ENCODE peak calls at places on chromosomes 2 and 18, in seven cellular contexts. One of them, this sample, is unnamed.

GRCh38 chr2:184520441-184520840 is 77.9 kb upstream of the ZNF804A start:
- DNase-seq in fibroblast of lung: no peak
- DNase-seq in CD4-positive, alpha-beta T cell: no peak
- DNase-seq in left ventricle myocardium inferior: no peak
- DNase-seq in cardiac muscle cell: no peak
- DNase-seq in spleen: no peak
- DNase-seq in AG04450: no peak
- DNase-seq in this sample: no peak

GRCh38 chr2:209613941-209614340 is 157.7 kb upstream of the UNC80 start:
- DNase-seq in fibroblast of lung: no peak
- DNase-seq in CD4-positive, alpha-beta T cell: no peak
- DNase-seq in left ventricle myocardium inferior: no peak
- DNase-seq in cardiac muscle cell: no peak
- DNase-seq in spleen: no peak
- DNase-seq in AG04450: no peak
- DNase-seq in this sample: no peak

GRCh38 chr18:75139226-75139911 is 69.6 kb downstream of the PTGR3 start:
- DNase-seq in fibroblast of lung: no peak
- DNase-seq in CD4-positive, alpha-beta T cell: no peak
- DNase-seq in left ventricle myocardium inferior: no peak
- DNase-seq in cardiac muscle cell: no peak
- DNase-seq in spleen: peak
- DNase-seq in AG04450: no peak
- DNase-seq in this sample: no peak

GRCh38 chr2:199459286-199460100 is 1.8 kb upstream of the SATB2 start:
- DNase-seq in fibroblast of lung: peak
- DNase-seq in CD4-positive, alpha-beta T cell: peak
- DNase-seq in left ventricle myocardium inferior: peak
- DNase-seq in cardiac muscle cell: peak
- DNase-seq in spleen: peak
- DNase-seq in AG04450: peak
- DNase-seq in this sample: peak

GRCh38 chr2:129717560-129718128 is 261.8 kb upstream of the RAB6C start:
- DNase-seq in fibroblast of lung: no peak
- DNase-seq in CD4-positive, alpha-beta T cell: no peak
- DNase-seq in left ventricle myocardium inferior: no peak
- DNase-seq in cardiac muscle cell: no peak
- DNase-seq in spleen: no peak
- DNase-seq in AG04450: no peak
- DNase-seq in this sample: no peak

GRCh38 chr2:12750166-12750905 is 33.6 kb downstream of the TRIB2 start:
- DNase-seq in fibroblast of lung: no peak
- DNase-seq in CD4-positive, alpha-beta T cell: no peak
- DNase-seq in left ventricle myocardium inferior: no peak
- DNase-seq in cardiac muscle cell: no peak
- DNase-seq in spleen: no peak
- DNase-seq in AG04450: no peak
- DNase-seq in this sample: no peak

GRCh38 chr2:9261231-9261883 is 54.7 kb downstream of the ASAP2 start:
- DNase-seq in fibroblast of lung: peak
- DNase-seq in CD4-positive, alpha-beta T cell: no peak
- DNase-seq in left ventricle myocardium inferior: no peak
- DNase-seq in cardiac muscle cell: no peak
- DNase-seq in spleen: no peak
- DNase-seq in AG04450: no peak
- DNase-seq in this sample: no peak

GRCh38 chr2:96907405-96908041 is 37.6 kb upstream of the SEMA4C start:
- DNase-seq in fibroblast of lung: peak
- DNase-seq in CD4-positive, alpha-beta T cell: no peak
- DNase-seq in left ventricle myocardium inferior: peak
- DNase-seq in cardiac muscle cell: peak
- DNase-seq in spleen: no peak
- DNase-seq in AG04450: no peak
- DNase-seq in this sample: no peak

GRCh38 chr18:48132993-48133674 is 202.7 kb upstream of the SMAD2 start:
- DNase-seq in fibroblast of lung: no peak
- DNase-seq in CD4-positive, alpha-beta T cell: no peak
- DNase-seq in left ventricle myocardium inferior: no peak
- DNase-seq in cardiac muscle cell: no peak
- DNase-seq in spleen: peak
- DNase-seq in AG04450: no peak
- DNase-seq in this sample: peak

GRCh38 chr18:76553715-76554603 is 58.9 kb upstream of the ZNF516 start:
- DNase-seq in fibroblast of lung: peak
- DNase-seq in CD4-positive, alpha-beta T cell: no peak
- DNase-seq in left ventricle myocardium inferior: no peak
- DNase-seq in cardiac muscle cell: no peak
- DNase-seq in spleen: no peak
- DNase-seq in AG04450: peak
- DNase-seq in this sample: peak

GRCh38 chr2:44572196-44572900 is 210.6 kb downstream of the CAMKMT start:
- DNase-seq in fibroblast of lung: no peak
- DNase-seq in CD4-positive, alpha-beta T cell: no peak
- DNase-seq in left ventricle myocardium inferior: no peak
- DNase-seq in cardiac muscle cell: no peak
- DNase-seq in spleen: no peak
- DNase-seq in AG04450: no peak
- DNase-seq in this sample: peak

GRCh38 chr18:58290059-58290747 is 246.2 kb downstream of the NEDD4L start:
- DNase-seq in fibroblast of lung: peak
- DNase-seq in CD4-positive, alpha-beta T cell: no peak
- DNase-seq in left ventricle myocardium inferior: no peak
- DNase-seq in cardiac muscle cell: no peak
- DNase-seq in spleen: no peak
- DNase-seq in AG04450: peak
- DNase-seq in this sample: no peak

GRCh38 chr2:234081970-234082822 is 31.7 kb downstream of the SPP2 start:
- DNase-seq in fibroblast of lung: no peak
- DNase-seq in CD4-positive, alpha-beta T cell: no peak
- DNase-seq in left ventricle myocardium inferior: no peak
- DNase-seq in cardiac muscle cell: no peak
- DNase-seq in spleen: no peak
- DNase-seq in AG04450: no peak
- DNase-seq in this sample: no peak

GRCh38 chr2:134738150-134738865 is 19.5 kb upstream of the TMEM163 start:
- DNase-seq in fibroblast of lung: no peak
- DNase-seq in CD4-positive, alpha-beta T cell: no peak
- DNase-seq in left ventricle myocardium inferior: no peak
- DNase-seq in cardiac muscle cell: no peak
- DNase-seq in spleen: no peak
- DNase-seq in AG04450: no peak
- DNase-seq in this sample: no peak

GRCh38 chr2:224217962-224218347 is 178.9 kb upstream of the SERPINE2 start:
- DNase-seq in fibroblast of lung: peak
- DNase-seq in CD4-positive, alpha-beta T cell: no peak
- DNase-seq in left ventricle myocardium inferior: no peak
- DNase-seq in cardiac muscle cell: no peak
- DNase-seq in spleen: no peak
- DNase-seq in AG04450: peak
- DNase-seq in this sample: no peak

GRCh38 chr18:66156946-66157687 is 406.3 kb downstream of the CDH7 start:
- DNase-seq in fibroblast of lung: no peak
- DNase-seq in CD4-positive, alpha-beta T cell: no peak
- DNase-seq in left ventricle myocardium inferior: no peak
- DNase-seq in cardiac muscle cell: no peak
- DNase-seq in spleen: no peak
- DNase-seq in AG04450: no peak
- DNase-seq in this sample: no peak

GRCh38 chr18:48137354-48138208 is 207.1 kb upstream of the SMAD2 start:
- DNase-seq in fibroblast of lung: no peak
- DNase-seq in CD4-positive, alpha-beta T cell: no peak
- DNase-seq in left ventricle myocardium inferior: no peak
- DNase-seq in cardiac muscle cell: no peak
- DNase-seq in spleen: peak
- DNase-seq in AG04450: no peak
- DNase-seq in this sample: no peak

GRCh38 chr2:71072492-71072891 is 4.0 kb downstream of the NAGK start:
- DNase-seq in fibroblast of lung: no peak
- DNase-seq in CD4-positive, alpha-beta T cell: no peak
- DNase-seq in left ventricle myocardium inferior: no peak
- DNase-seq in cardiac muscle cell: no peak
- DNase-seq in spleen: peak
- DNase-seq in AG04450: no peak
- DNase-seq in this sample: no peak

GRCh38 chr2:191556463-191556862 is 121.5 kb upstream of the NABP1 start:
- DNase-seq in fibroblast of lung: no peak
- DNase-seq in CD4-positive, alpha-beta T cell: no peak
- DNase-seq in left ventricle myocardium inferior: no peak
- DNase-seq in cardiac muscle cell: no peak
- DNase-seq in spleen: no peak
- DNase-seq in AG04450: no peak
- DNase-seq in this sample: no peak

GRCh38 chr2:204407209-204408070 is 137.8 kb upstream of the PARD3B start:
- DNase-seq in fibroblast of lung: no peak
- DNase-seq in CD4-positive, alpha-beta T cell: no peak
- DNase-seq in left ventricle myocardium inferior: no peak
- DNase-seq in cardiac muscle cell: no peak
- DNase-seq in spleen: no peak
- DNase-seq in AG04450: no peak
- DNase-seq in this sample: no peak

GRCh38 chr2:216217904-216218260 is 108.7 kb downstream of the XRCC5 start:
- DNase-seq in fibroblast of lung: no peak
- DNase-seq in CD4-positive, alpha-beta T cell: no peak
- DNase-seq in left ventricle myocardium inferior: no peak
- DNase-seq in cardiac muscle cell: no peak
- DNase-seq in spleen: no peak
- DNase-seq in AG04450: no peak
- DNase-seq in this sample: no peak

DNA sequence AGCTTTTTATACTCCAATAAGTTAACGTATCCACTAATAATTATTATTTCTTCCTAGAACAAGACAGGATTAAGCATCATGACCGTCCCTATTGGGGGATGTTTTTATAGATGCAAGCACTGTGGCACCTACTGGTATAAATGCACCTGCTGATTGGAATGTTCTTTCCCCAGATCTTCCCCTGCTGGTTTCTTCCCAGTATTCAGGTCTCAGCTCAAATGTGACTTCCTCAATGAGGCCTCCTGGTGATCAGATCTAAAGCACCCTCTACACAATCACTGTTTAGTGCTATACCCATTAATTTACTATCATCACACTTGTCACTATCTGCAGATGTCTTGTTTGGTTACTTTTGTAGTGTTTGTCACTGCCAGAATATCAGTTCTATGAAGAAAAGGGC is 3.9 kb upstream of the TYMS start:
- DNase-seq in fibroblast of lung: no peak
- DNase-seq in CD4-positive, alpha-beta T cell: no peak
- DNase-seq in left ventricle myocardium inferior: no peak
- DNase-seq in cardiac muscle cell: no peak
- DNase-seq in spleen: no peak
- DNase-seq in AG04450: no peak
- DNase-seq in this sample: no peak
- TF ChIP-seq CTCF in fibroblast of lung: no peak
- TF ChIP-seq CTCF in CD4-positive, alpha-beta T cell: no peak
- TF ChIP-seq CTCF in left ventricle myocardium inferior: no peak
- TF ChIP-seq CTCF in cardiac muscle cell: no peak
- TF ChIP-seq CTCF in spleen: no peak
- TF ChIP-seq CTCF in AG04450: no peak
- TF ChIP-seq CTCF in this sample: no peak

GRCh38 chr2:109689973-109690372 is 75.8 kb downstream of the SOWAHC start:
- DNase-seq in fibroblast of lung: no peak
- DNase-seq in CD4-positive, alpha-beta T cell: no peak
- DNase-seq in left ventricle myocardium inferior: no peak
- DNase-seq in cardiac muscle cell: no peak
- DNase-seq in spleen: no peak
- DNase-seq in AG04450: no peak
- DNase-seq in this sample: no peak
- H3K27ac ChIP-seq in fibroblast of lung: no peak
- H3K27ac ChIP-seq in CD4-positive, alpha-beta T cell: no peak
- H3K27ac ChIP-seq in left ventricle myocardium inferior: peak
- H3K27ac ChIP-seq in cardiac muscle cell: no peak
- H3K27ac ChIP-seq in spleen: peak
- H3K27ac ChIP-seq in AG04450: no peak
- H3K27ac ChIP-seq in this sample: no peak

GRCh38 chr18:31204833-31205232 is 42.2 kb upstream of the DSC1 start:
- DNase-seq in fibroblast of lung: no peak
- DNase-seq in CD4-positive, alpha-beta T cell: no peak
- DNase-seq in left ventricle myocardium inferior: no peak
- DNase-seq in cardiac muscle cell: no peak
- DNase-seq in spleen: no peak
- DNase-seq in AG04450: no peak
- DNase-seq in this sample: no peak

GRCh38 chr18:31209041-31209440 is 46.4 kb upstream of the DSC1 start:
- DNase-seq in fibroblast of lung: no peak
- DNase-seq in CD4-positive, alpha-beta T cell: no peak
- DNase-seq in left ventricle myocardium inferior: no peak
- DNase-seq in cardiac muscle cell: no peak
- DNase-seq in spleen: no peak
- DNase-seq in AG04450: no peak
- DNase-seq in this sample: no peak

GRCh38 chr18:31206064-31206463 is 43.4 kb upstream of the DSC1 start:
- DNase-seq in fibroblast of lung: no peak
- DNase-seq in CD4-positive, alpha-beta T cell: no peak
- DNase-seq in left ventricle myocardium inferior: no peak
- DNase-seq in cardiac muscle cell: no peak
- DNase-seq in spleen: no peak
- DNase-seq in AG04450: no peak
- DNase-seq in this sample: no peak

GRCh38 chr18:31205273-31205672 is 42.6 kb upstream of the DSC1 start:
- DNase-seq in fibroblast of lung: no peak
- DNase-seq in CD4-positive, alpha-beta T cell: no peak
- DNase-seq in left ventricle myocardium inferior: no peak
- DNase-seq in cardiac muscle cell: no peak
- DNase-seq in spleen: no peak
- DNase-seq in AG04450: no peak
- DNase-seq in this sample: no peak

GRCh38 chr18:31206787-31207381 is 44.2 kb upstream of the DSC1 start:
- DNase-seq in fibroblast of lung: peak
- DNase-seq in CD4-positive, alpha-beta T cell: no peak
- DNase-seq in left ventricle myocardium inferior: peak
- DNase-seq in cardiac muscle cell: no peak
- DNase-seq in spleen: no peak
- DNase-seq in AG04450: no peak
- DNase-seq in this sample: peak
- TF ChIP-seq CTCF in fibroblast of lung: no peak
- TF ChIP-seq CTCF in CD4-positive, alpha-beta T cell: no peak
- TF ChIP-seq CTCF in left ventricle myocardium inferior: peak
- TF ChIP-seq CTCF in cardiac muscle cell: no peak
- TF ChIP-seq CTCF in spleen: no peak
- TF ChIP-seq CTCF in AG04450: no peak
- TF ChIP-seq CTCF in this sample: peak

DNA sequence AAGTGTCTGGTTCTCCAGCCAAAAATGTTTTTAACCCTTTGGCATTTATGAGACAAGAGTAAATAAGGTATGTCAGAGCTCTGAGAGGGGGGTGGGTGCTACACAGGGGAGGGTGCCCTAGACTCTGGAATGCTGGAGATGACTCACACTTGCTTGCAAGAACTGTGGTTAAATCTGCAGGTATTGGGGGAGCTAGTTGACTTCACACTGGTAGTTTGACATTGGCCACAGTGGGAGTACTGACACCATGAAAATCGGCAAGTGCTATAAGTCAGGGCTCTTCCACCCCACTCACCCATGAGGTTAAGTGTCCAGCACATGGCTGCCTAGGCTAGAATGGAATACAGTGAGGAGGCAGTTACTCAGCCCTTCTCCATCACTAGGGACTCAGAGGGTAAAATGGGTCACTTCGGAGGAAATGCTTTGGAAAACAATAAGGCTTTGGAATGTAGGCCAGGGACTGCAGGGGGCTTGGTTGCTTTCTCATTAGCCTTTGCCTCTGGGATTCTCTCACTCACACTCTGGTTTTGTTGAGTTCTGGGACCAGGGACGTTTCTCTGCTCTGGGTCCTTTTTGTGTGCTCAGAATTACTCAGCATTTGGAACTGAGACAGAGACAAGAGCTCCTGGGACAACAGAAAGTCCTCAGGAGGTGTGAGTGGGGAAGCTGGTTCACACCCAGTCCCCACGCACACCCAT is 91.6 kb downstream of the ACKR3 start:
- DNase-seq in fibroblast of lung: no peak
- DNase-seq in CD4-positive, alpha-beta T cell: no peak
- DNase-seq in left ventricle myocardium inferior: no peak
- DNase-seq in cardiac muscle cell: no peak
- DNase-seq in spleen: no peak
- DNase-seq in AG04450: no peak
- DNase-seq in this sample: peak
- H3K27ac ChIP-seq in fibroblast of lung: no peak
- H3K27ac ChIP-seq in CD4-positive, alpha-beta T cell: no peak
- H3K27ac ChIP-seq in left ventricle myocardium inferior: peak
- H3K27ac ChIP-seq in cardiac muscle cell: no peak
- H3K27ac ChIP-seq in spleen: no peak
- H3K27ac ChIP-seq in AG04450: no peak
- H3K27ac ChIP-seq in this sample: peak

This sample was measured in RWPE1.